ENCODE peak calls at places on chromosome 3, in eight cellular contexts. L, N, P, F, Z, H, A and K are unnamed samples.

GRCh38 chr3:170233532-170233931 is 11.3 kb downstream of the PRKCI start:
- DNase-seq in L (no peak), N (no peak), P (no peak), F (no peak), Z (no peak), H (no peak), A (no peak), K (peak; percentile 89)

GRCh38 chr3:112685435-112685834 is 44.5 kb upstream of the CCDC80 start:
- DNase-seq in L (no peak), N (no peak), P (no peak), F (no peak), Z (no peak), H (no peak), A (no peak), K (no peak)

GRCh38 chr3:151926956-151927355 is 53.5 kb downstream of the SUCNR1 start:
- DNase-seq in L (peak; percentile 63), N (no peak), P (no peak), F (no peak), Z (no peak), H (no peak), A (no peak), K (no peak)

GRCh38 chr3:60716573-60716972 is 534.7 kb downstream of the FHIT start:
- DNase-seq in L (no peak), N (no peak), P (no peak), F (no peak), Z (no peak), H (no peak), A (no peak), K (no peak)

GRCh38 chr3:184651945-184652344 is 59.9 kb downstream of the MAGEF1 start:
- DNase-seq in L (peak; percentile 59), N (no peak), P (no peak), F (no peak), Z (no peak), H (no peak), A (no peak), K (no peak)

GRCh38 chr3:10334461-10334860 is 13.5 kb upstream of the SEC13 start:
- DNase-seq in L (peak; percentile 44), N (no peak), P (no peak), F (peak; percentile 13), Z (peak; percentile 27), H (peak; percentile 46), A (no peak), K (no peak)

GRCh38 chr3:28067014-28067413 is 174.4 kb upstream of the CMC1 start:
- DNase-seq in L (no peak), N (no peak), P (no peak), F (no peak), Z (no peak), H (no peak), A (no peak), K (no peak)

GRCh38 chr3:124514681-124515080 is 215.6 kb upstream of the UMPS start:
- DNase-seq in L (no peak), N (no peak), P (no peak), F (no peak), Z (no peak), H (no peak), A (no peak), K (peak; percentile 86)

GRCh38 chr3:111333642-111334041 is 208.4 kb upstream of the CD96 start:
- DNase-seq in L (peak; percentile 22), N (no peak), P (no peak), F (no peak), Z (no peak), H (no peak), A (no peak), K (no peak)

GRCh38 chr3:152210697-152211096 is 58.0 kb upstream of the MBNL1 start:
- DNase-seq in L (no peak), N (no peak), P (no peak), F (no peak), Z (no peak), H (no peak), A (no peak), K (no peak)

GRCh38 chr3:128714887-128715496 is 11.0 kb upstream of the RAB7A start:
- DNase-seq in L (no peak), N (no peak), P (no peak), F (peak; percentile 37), Z (no peak), H (no peak), A (no peak), K (no peak)